ENCODE peak calls at places on chromosomes 5 and 9, in nine cellular contexts. E is activated gamma-delta T cell treated with Interleukin-2 at 50 U/mL for 16 hours; A is Caco-2; M is C1 segment of cervical spinal cord; F is LoVo; B is left cardiac atrium; X is kidney; I is activated naive CD4-positive, alpha-beta T cell treated with Interleukin-2 at 50 U/mL for 16 hours; J is Right ventricle myocardium inferior. N is an unnamed sample.

GRCh38 chr9:36625006-36625600 is 52.4 kb downstream of the MELK start:
- DNase-seq in E (no peak), J (no peak), A (no peak), F (peak; percentile 2), B (peak; percentile 51), X (no peak), I (no peak), M (peak; percentile 17), N (no peak)

GRCh38 chr5:83586874-83587776 is 115.6 kb downstream of the VCAN start:
- DNase-seq in F (no peak), J (no peak), E (no peak), M (no peak), A (no peak), B (no peak), I (no peak), X (no peak), N (no peak)

GRCh38 chr5:83844320-83845068 is 123.8 kb upstream of the HAPLN1 start:
- DNase-seq in M (no peak), I (peak; percentile 3), A (no peak), B (peak; percentile 24), F (no peak), E (no peak), X (no peak), J (no peak), N (no peak)

GRCh38 chr5:65062684-65063083 is 294.0 kb downstream of the CWC27 start:
- DNase-seq in I (no peak), B (peak; percentile 49), A (no peak), F (no peak), J (no peak), M (no peak), E (no peak), X (no peak), N (no peak)

GRCh38 chr9:100170556-100170955 is 71.5 kb downstream of the INVS start:
- DNase-seq in A (no peak), B (no peak), M (no peak), F (no peak), E (no peak), I (no peak), J (no peak), X (no peak), N (no peak)

GRCh38 chr5:174801798-174802197 is 77.4 kb downstream of the MSX2 start:
- DNase-seq in B (no peak), F (no peak), A (no peak), E (no peak), I (no peak), M (no peak), X (no peak), J (no peak), N (no peak)

GRCh38 chr9:93111371-93112115 is 15.5 kb downstream of the CARD19 start:
- DNase-seq in M (no peak), A (no peak), J (peak; percentile 78), I (no peak), E (no peak), B (peak; percentile 18), F (no peak), X (peak; percentile 74), N (no peak)

GRCh38 chr5:42570946-42571625 is 147.8 kb downstream of the GHR start:
- DNase-seq in A (no peak), M (no peak), B (no peak), E (no peak), F (no peak), X (no peak), J (no peak), I (no peak), N (no peak)

GRCh38 chr9:113590991-113591898 is 127.7 kb downstream of the RGS3 start:
- DNase-seq in X (peak; percentile 89), F (peak; percentile 43), A (peak; percentile 75), B (peak; percentile 85), J (peak; percentile 86), M (peak; percentile 44), E (peak; percentile 33), I (peak; percentile 62), N (peak; percentile 69)

GRCh38 chr5:127876384-127876783 is 173.2 kb downstream of the CCDC192 start:
- DNase-seq in M (no peak), I (no peak), A (no peak), E (no peak), J (no peak), B (no peak), X (no peak), F (peak; percentile 62), N (no peak)

GRCh38 chr9:111965566-111966019 is 69.0 kb downstream of the UGCG start:
- DNase-seq in F (peak; percentile 78), A (peak; percentile 77), E (no peak), M (no peak), J (no peak), I (no peak), B (no peak), X (no peak), N (no peak)

GRCh38 chr5:169861934-169862333 is 118.4 kb downstream of the INSYN2B start:
- DNase-seq in F (no peak), J (no peak), X (no peak), A (no peak), E (no peak), I (no peak), B (no peak), M (no peak), N (no peak)

GRCh38 chr5:171577940-171578856 is 158.8 kb downstream of the FGF18 start:
- DNase-seq in I (no peak), F (no peak), B (peak; percentile 78), M (no peak), A (no peak), J (peak; percentile 72), X (no peak), E (no peak), N (no peak)

GRCh38 chr5:141681695-141682641 is at the start of gene ARAP3:
- DNase-seq in M (peak; percentile 15), J (peak; percentile 96), F (peak; percentile 87), E (peak; percentile 50), A (peak; percentile 86), B (peak; percentile 94), I (peak; percentile 51), X (peak; percentile 95), N (peak; percentile 67)

GRCh38 chr5:33975846-33976245 is 8.6 kb downstream of the SLC45A2 start:
- DNase-seq in E (no peak), B (no peak), J (no peak), A (no peak), M (no peak), X (no peak), I (no peak), F (no peak), N (no peak)

GRCh38 chr9:83425240-83425639 is 113.0 kb downstream of the FRMD3 start:
- DNase-seq in B (no peak), J (no peak), A (no peak), X (no peak), I (no peak), E (no peak), F (no peak), M (no peak), N (no peak)

GRCh38 chr5:78339591-78340450 is 20.6 kb upstream of the SCAMP1 start:
- DNase-seq in X (no peak), I (no peak), F (no peak), E (no peak), M (no peak), J (no peak), A (no peak), B (no peak), N (no peak)

GRCh38 chr9:79264511-79265448 is 307.0 kb upstream of the TLE4 start:
- DNase-seq in M (no peak), X (no peak), I (no peak), F (no peak), E (no peak), B (no peak), J (no peak), A (no peak), N (no peak)

GRCh38 chr5:14417232-14417730 is 164.3 kb upstream of the OTULINL start:
- DNase-seq in A (no peak), F (no peak), M (no peak), X (no peak), E (no peak), B (no peak), J (no peak), I (no peak), N (no peak)

GRCh38 chr9:134669556-134669955 is 28.0 kb downstream of the COL5A1 start:
- DNase-seq in B (no peak), I (no peak), F (no peak), A (no peak), J (no peak), X (peak; percentile 25), M (no peak), E (no peak), N (no peak)

GRCh38 chr5:79529110-79529509 is 15.2 kb upstream of the HOMER1 start:
- DNase-seq in I (no peak), X (no peak), M (no peak), E (no peak), F (no peak), J (no peak), B (no peak), A (no peak), N (no peak)

GRCh38 chr5:98713027-98713426 is 60.4 kb upstream of the RGMB start:
- DNase-seq in J (no peak), E (no peak), I (no peak), A (no peak), X (no peak), F (no peak), B (no peak), M (no peak), N (no peak)

GRCh38 chr9:23621924-23622323 is 204.1 kb downstream of the ELAVL2 start:
- DNase-seq in J (no peak), A (no peak), E (no peak), F (no peak), I (no peak), B (no peak), M (no peak), X (no peak), N (no peak)

GRCh38 chr9:36664806-36665205 is 92.1 kb downstream of the MELK start:
- DNase-seq in J (no peak), F (no peak), A (no peak), M (no peak), I (no peak), X (no peak), E (no peak), B (no peak), N (no peak)

GRCh38 chr5:150522504-150523464 is 14.9 kb downstream of the NDST1 start:
- DNase-seq in E (no peak), X (no peak), B (peak; percentile 71), F (no peak), I (no peak), A (peak; percentile 87), M (no peak), J (peak; percentile 82), N (no peak)

GRCh38 chr9:94065535-94065961 is 18.7 kb upstream of the PTPDC1 start:
- DNase-seq in F (peak; percentile 75), J (no peak), I (peak; percentile 73), E (peak; percentile 78), X (no peak), M (no peak), A (peak; percentile 53), B (peak; percentile 79), N (peak; percentile 75)

GRCh38 chr5:146048994-146049703 is 56.2 kb downstream of the PLAC8L1 start:
- DNase-seq in F (peak; percentile 74), X (no peak), I (no peak), M (no peak), J (no peak), A (peak; percentile 58), E (no peak), B (peak; percentile 29), N (no peak)

GRCh38 chr9:38087934-38088925 is 19.2 kb upstream of the SHB start:
- DNase-seq in A (peak; percentile 74), I (peak; percentile 74), F (peak; percentile 51), J (peak; percentile 86), B (peak; percentile 72), M (peak; percentile 48), X (peak; percentile 86), E (peak; percentile 73), N (peak; percentile 69)

GRCh38 chr9:104842698-104843097 is 78.8 kb downstream of the NIPSNAP3B start:
- DNase-seq in I (no peak), E (no peak), M (no peak), A (no peak), B (no peak), X (no peak), F (no peak), J (no peak), N (no peak)

GRCh38 chr9:101232405-101232977 is 152.3 kb downstream of the BAAT start:
- DNase-seq in E (no peak), F (no peak), B (no peak), M (no peak), A (no peak), X (no peak), I (no peak), J (no peak), N (no peak)

GRCh38 chr5:149831492-149831891 is 101.4 kb downstream of the PPARGC1B start:
- DNase-seq in M (no peak), E (no peak), X (no peak), B (no peak), F (no peak), I (peak; percentile 45), J (peak; percentile 18), A (no peak), N (peak; percentile 76)